ENCODE peak calls at places on chromosomes 1 and 21, in six cellular contexts. Y is A549; I is AG10803; S is mammary epithelial cell; J is neuronal stem cell; K is stimulated activated CD4-positive, alpha-beta T cell treated with anti-CD3 and anti-CD28 coated beads, TNF-alpha, amount 100 ng/mL, for 48 hours. G is an unnamed sample.
A peak's percentile ranks its signal among the peaks of the same experiment; 100 is the strongest.

GRCh38 chr1:154956557-154956956 is 658 bp upstream of the PBXIP1 start:
- DNase-seq in J (no peak), Y (no peak), K (no peak), I (no peak), S (no peak), G (peak; percentile 56)

GRCh38 chr1:65703853-65704252 is 88.8 kb upstream of the PDE4B start:
- DNase-seq in S (no peak), Y (no peak), J (no peak), I (no peak), K (no peak), G (no peak)

GRCh38 chr1:110684476-110684875 is 9.7 kb upstream of the KCNA3 start:
- DNase-seq in I (no peak), J (no peak), S (no peak), Y (no peak), K (no peak), G (no peak)

GRCh38 chr1:68178821-68179490 is 53.4 kb downstream of the WLS start:
- DNase-seq in J (no peak), S (peak; percentile 76), K (no peak), Y (no peak), I (no peak), G (no peak)

GRCh38 chr1:39106949-39107740 is 81.0 kb downstream of the NDUFS5 start:
- DNase-seq in S (no peak), I (no peak), K (no peak), J (peak; percentile 63), Y (no peak), G (no peak)

GRCh38 chr1:221045842-221046831 is 166.9 kb downstream of the HLX start:
- DNase-seq in Y (no peak), K (no peak), J (no peak), S (no peak), I (peak; percentile 44), G (no peak)

GRCh38 chr1:90833497-90834087 is 116.5 kb upstream of the BARHL2 start:
- DNase-seq in K (no peak), I (no peak), S (no peak), Y (no peak), J (no peak), G (no peak)

GRCh38 chr1:215001419-215002021 is 81.0 kb upstream of the KCNK2 start:
- DNase-seq in S (peak; percentile 75), I (no peak), K (no peak), Y (no peak), J (no peak), G (no peak)

GRCh38 chr1:50703240-50703639 is 256.8 kb downstream of the FAF1 start:
- DNase-seq in J (no peak), S (no peak), I (no peak), K (no peak), Y (no peak), G (no peak)

GRCh38 chr1:241432241-241432640 is 75.2 kb upstream of the RGS7 start:
- DNase-seq in J (no peak), Y (no peak), K (no peak), I (no peak), S (no peak), G (no peak)

GRCh38 chr1:24955161-24955560 is 25.1 kb upstream of the RUNX3 start:
- DNase-seq in J (no peak), Y (no peak), I (peak; percentile 42), K (peak; percentile 80), S (peak; percentile 89), G (no peak)

GRCh38 chr1:214492405-214493075 is 58.9 kb downstream of the PTPN14 start:
- DNase-seq in J (no peak), S (no peak), Y (no peak), K (no peak), I (peak; percentile 86), G (no peak)

GRCh38 chr1:150836129-150836773 is 28.2 kb upstream of the CTSK start:
- DNase-seq in S (no peak), Y (no peak), J (no peak), K (no peak), I (no peak), G (no peak)

GRCh38 chr1:111274653-111275052 is 16.0 kb upstream of the CHIA start:
- DNase-seq in Y (no peak), S (peak; percentile 11), I (no peak), K (no peak), J (no peak), G (no peak)

GRCh38 chr1:4655674-4656532 is 1.5 kb downstream of the AJAP1 start:
- DNase-seq in I (peak; percentile 72), K (peak; percentile 7), J (peak; percentile 70), S (peak; percentile 50), Y (peak; percentile 68), G (peak; percentile 41)

GRCh38 chr1:77220687-77221463 is 1.6 kb upstream of the PIGK start:
- DNase-seq in Y (peak; percentile 14), I (peak; percentile 33), S (peak; percentile 59), K (no peak), J (no peak), G (no peak)

GRCh38 chr21:44982558-44983244 is 42.9 kb downstream of the SLX9 start:
- DNase-seq in Y (peak; percentile 24), K (no peak), S (no peak), J (no peak), I (no peak), G (peak; percentile 46)

GRCh38 chr1:27476222-27476621 is 13.7 kb downstream of the WASF2 start:
- DNase-seq in J (no peak), I (no peak), Y (no peak), S (no peak), K (peak; percentile 6), G (no peak)

GRCh38 chr1:23591460-23592208 is 32.3 kb upstream of the ID3 start:
- DNase-seq in K (peak; percentile 52), Y (peak; percentile 86), J (no peak), S (no peak), I (no peak), G (no peak)

GRCh38 chr1:220767312-220768126 is 19.2 kb upstream of the MTARC1 start:
- DNase-seq in K (no peak), I (no peak), S (no peak), Y (no peak), J (no peak), G (no peak)

GRCh38 chr1:43421976-43422750 is 31.6 kb downstream of the HYI start:
- DNase-seq in J (no peak), S (no peak), I (no peak), Y (no peak), K (no peak), G (no peak)

GRCh38 chr21:18373631-18374030 is 30.0 kb downstream of the TMPRSS15 start:
- DNase-seq in J (no peak), S (no peak), I (no peak), Y (no peak), K (no peak), G (no peak)

GRCh38 chr1:86858524-86859261 is 55.2 kb downstream of the SELENOF start:
- DNase-seq in J (no peak), K (no peak), Y (no peak), I (no peak), S (no peak), G (no peak)

GRCh38 chr1:94081566-94082344 is 39.2 kb downstream of the ABCA4 start:
- DNase-seq in K (no peak), J (no peak), S (peak; percentile 98), Y (no peak), I (peak; percentile 93), G (no peak)

GRCh38 chr1:109201123-109201703 is 12.5 kb upstream of the SARS1 start:
- DNase-seq in Y (peak; percentile 49), I (peak; percentile 83), J (peak; percentile 46), S (peak; percentile 93), K (peak; percentile 79), G (no peak)

GRCh38 chr1:12745126-12745991 is 641 bp upstream of the CFAP107 start:
- DNase-seq in S (no peak), J (no peak), Y (no peak), K (no peak), I (peak; percentile 73), G (no peak)

GRCh38 chr1:87024936-87025537 is 110.6 kb downstream of the HS2ST1 start:
- DNase-seq in I (peak; percentile 25), S (peak; percentile 30), K (no peak), J (no peak), Y (peak; percentile 40), G (no peak)

GRCh38 chr1:84352298-84353106 is 45.8 kb upstream of the DNASE2B start:
- DNase-seq in K (no peak), I (no peak), J (no peak), S (no peak), Y (no peak), G (no peak)

GRCh38 chr1:119870917-119871486 is 25.3 kb downstream of the ADAM30 start:
- DNase-seq in Y (peak; percentile 62), S (peak; percentile 57), J (peak; percentile 78), I (peak; percentile 77), K (peak; percentile 38), G (peak; percentile 75)

GRCh38 chr1:222392571-222392970 is 155.3 kb downstream of the HHIPL2 start:
- DNase-seq in S (no peak), I (peak; percentile 37), K (no peak), Y (no peak), J (no peak), G (no peak)

GRCh38 chr1:85611390-85611789 is 30.8 kb downstream of the CCN1 start:
- DNase-seq in S (peak; percentile 35), J (no peak), Y (no peak), K (no peak), I (peak; percentile 98), G (no peak)

GRCh38 chr1:2312196-2312588 is 79.2 kb downstream of the MORN1 start:
- DNase-seq in J (no peak), S (no peak), I (no peak), K (no peak), Y (no peak), G (no peak)

GRCh38 chr1:192824511-192824910 is 15.7 kb downstream of the RGS2 start:
- DNase-seq in Y (no peak), K (no peak), J (no peak), S (no peak), I (no peak), G (no peak)

GRCh38 chr1:236302941-236303340 is 21.2 kb upstream of the ERO1B start:
- DNase-seq in K (no peak), Y (no peak), S (peak; percentile 5), I (no peak), J (no peak), G (no peak)

GRCh38 chr1:160096491-160097116 is 1.8 kb downstream of the IGSF8 start:
- DNase-seq in I (peak; percentile 56), Y (no peak), K (no peak), S (peak; percentile 78), J (no peak), G (no peak)

GRCh38 chr1:97827887-97828286 is 92.9 kb downstream of the DPYD start:
- DNase-seq in K (no peak), Y (no peak), J (peak; percentile 27), I (no peak), S (no peak), G (no peak)